ENCODE peak calls at places on chromosomes 6 and 20, in seven cellular contexts. F is colonic mucosa, Q is neural progenitor cell, I is cardiac fibroblast, R is ascending aorta, A is AG10803, E is NB4. G is an unnamed sample.

GRCh38 chr6:9398794-9399373 is 963.5 kb upstream of the SLC35B3 start:
- DNase-seq in F (peak; percentile 20), Q (no peak), I (peak; percentile 4), R (no peak), A (peak; percentile 21), E (no peak), G (no peak)

GRCh38 chr20:44271915-44272663 is 25.0 kb downstream of the GDAP1L1 start:
- DNase-seq in F (no peak), Q (peak; percentile 52), I (no peak), R (no peak), A (no peak), E (peak; percentile 22), G (no peak)

GRCh38 chr20:23119456-23120216 is 33.5 kb upstream of the CD93 start:
- DNase-seq in F (no peak), Q (no peak), I (no peak), R (no peak), A (no peak), E (no peak), G (no peak)

GRCh38 chr6:18488526-18489270 is 101.5 kb downstream of the RNF144B start:
- DNase-seq in F (no peak), Q (no peak), I (peak; percentile 37), R (no peak), A (no peak), E (no peak), G (no peak)

GRCh38 chr6:170117111-170117972 is 173.5 kb downstream of the DLL1 start:
- DNase-seq in F (no peak), Q (no peak), I (no peak), R (peak; percentile 50), A (no peak), E (no peak), G (no peak)

GRCh38 chr6:104566411-104566810 is 293.3 kb downstream of the HACE1 start:
- DNase-seq in F (no peak), Q (no peak), I (peak; percentile 81), R (no peak), A (no peak), E (no peak), G (no peak)

GRCh38 chr6:144156991-144157390 is 6.7 kb downstream of the STX11 start:
- DNase-seq in F (no peak), Q (peak; percentile 11), I (no peak), R (no peak), A (no peak), E (no peak), G (no peak)

GRCh38 chr20:50295762-50296449 is 105.3 kb downstream of the CEBPB start:
- DNase-seq in F (no peak), Q (no peak), I (no peak), R (no peak), A (no peak), E (no peak), G (no peak)

GRCh38 chr6:121110733-121111132 is 223.5 kb downstream of the TBC1D32 start:
- DNase-seq in F (no peak), Q (no peak), I (no peak), R (no peak), A (no peak), E (no peak), G (no peak)

GRCh38 chr6:12403201-12403826 is 113.2 kb downstream of the EDN1 start:
- DNase-seq in F (no peak), Q (no peak), I (peak; percentile 84), R (no peak), A (peak; percentile 70), E (no peak), G (peak; percentile 89)

GRCh38 chr6:41074692-41075436 is 2.1 kb downstream of the NFYA start:
- DNase-seq in F (no peak), Q (no peak), I (peak; percentile 36), R (no peak), A (peak; percentile 18), E (no peak), G (no peak)

GRCh38 chr20:43893930-43894329 is 20.7 kb upstream of the TOX2 start:
- DNase-seq in F (no peak), Q (no peak), I (peak; percentile 63), R (no peak), A (no peak), E (no peak), G (no peak)

GRCh38 chr20:49281059-49281912 is 3.4 kb upstream of the ZNFX1 start:
- DNase-seq in F (peak; percentile 44), Q (peak; percentile 89), I (peak; percentile 60), R (no peak), A (no peak), E (peak; percentile 89), G (peak; percentile 58)

DNA sequence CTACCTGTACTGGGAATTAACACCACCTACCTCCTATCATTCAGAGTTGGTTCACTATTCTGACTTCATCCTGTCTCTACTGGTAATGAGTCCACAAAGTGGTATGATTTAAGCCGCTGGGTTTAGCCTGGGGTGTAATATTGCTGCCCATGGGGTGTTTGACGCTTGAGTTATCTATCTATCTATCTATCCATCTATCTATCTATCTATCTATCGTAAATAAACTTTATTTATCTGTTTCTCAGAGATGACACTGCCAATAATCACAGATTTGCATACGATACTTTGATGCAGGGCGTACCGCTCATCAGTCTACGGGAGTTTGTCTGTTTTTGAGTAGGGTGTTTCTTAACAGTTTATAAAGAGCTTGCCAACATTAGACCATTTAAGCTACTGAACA is 73.6 kb upstream of the ZNF184 start:
- DNase-seq in F (no peak), Q (no peak), I (no peak), R (no peak), A (no peak), E (no peak), G (no peak)
- H3K4me3 ChIP-seq in F (no peak overlapping the region), Q (no peak overlapping the region), I (no peak overlapping the region), R (no peak overlapping the region), A (no peak overlapping the region), E (no peak overlapping the region), G (no peak overlapping the region)

DNA sequence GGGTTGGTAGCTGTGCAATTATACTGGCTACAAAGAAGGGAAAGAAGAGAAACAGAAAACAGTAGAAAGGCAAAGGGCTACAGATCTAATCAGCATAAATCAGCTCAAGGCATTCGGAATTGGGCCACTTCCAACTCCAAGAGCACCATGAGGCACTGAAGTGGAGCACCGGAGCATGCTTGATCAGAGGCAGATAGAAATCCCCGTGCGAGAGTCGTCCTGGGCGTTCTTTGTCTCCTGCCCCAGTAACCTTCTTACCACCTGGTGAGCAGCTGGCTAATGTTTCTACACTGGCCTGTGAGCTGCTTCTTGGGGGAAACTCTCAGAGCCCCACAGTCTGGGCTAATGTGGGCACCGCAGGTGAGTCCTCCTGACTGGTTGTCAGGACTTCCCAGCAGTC is 16.7 kb downstream of the NEDD9 start:
- DNase-seq in F (no peak), Q (peak; percentile 48), I (peak; percentile 25), R (no peak), A (no peak), E (no peak), G (no peak)
- H3K4me3 ChIP-seq in F (no peak overlapping the region), Q (no peak overlapping the region), I (no peak overlapping the region), R (peak overlapping the region; percentile 32), A (no peak overlapping the region), E (no peak overlapping the region), G (no peak overlapping the region)

GRCh38 chr6:29671026-29671425 is 9.9 kb downstream of the ZFP57 start:
- DNase-seq in F (no peak), Q (no peak), I (no peak), R (no peak), A (no peak), E (no peak), G (no peak)

GRCh38 chr6:29663300-29664039 is 6.6 kb downstream of the MOG start:
- DNase-seq in F (no peak), Q (no peak), I (no peak), R (no peak), A (no peak), E (no peak), G (no peak)

GRCh38 chr6:29667158-29667557 is 10.3 kb downstream of the MOG start:
- DNase-seq in F (no peak), Q (peak; percentile 81), I (no peak), R (no peak), A (no peak), E (no peak), G (no peak)

GRCh38 chr6:29666826-29667130 is 9.9 kb downstream of the MOG start:
- DNase-seq in F (no peak), Q (peak; percentile 13), I (no peak), R (no peak), A (no peak), E (no peak), G (no peak)

DNA sequence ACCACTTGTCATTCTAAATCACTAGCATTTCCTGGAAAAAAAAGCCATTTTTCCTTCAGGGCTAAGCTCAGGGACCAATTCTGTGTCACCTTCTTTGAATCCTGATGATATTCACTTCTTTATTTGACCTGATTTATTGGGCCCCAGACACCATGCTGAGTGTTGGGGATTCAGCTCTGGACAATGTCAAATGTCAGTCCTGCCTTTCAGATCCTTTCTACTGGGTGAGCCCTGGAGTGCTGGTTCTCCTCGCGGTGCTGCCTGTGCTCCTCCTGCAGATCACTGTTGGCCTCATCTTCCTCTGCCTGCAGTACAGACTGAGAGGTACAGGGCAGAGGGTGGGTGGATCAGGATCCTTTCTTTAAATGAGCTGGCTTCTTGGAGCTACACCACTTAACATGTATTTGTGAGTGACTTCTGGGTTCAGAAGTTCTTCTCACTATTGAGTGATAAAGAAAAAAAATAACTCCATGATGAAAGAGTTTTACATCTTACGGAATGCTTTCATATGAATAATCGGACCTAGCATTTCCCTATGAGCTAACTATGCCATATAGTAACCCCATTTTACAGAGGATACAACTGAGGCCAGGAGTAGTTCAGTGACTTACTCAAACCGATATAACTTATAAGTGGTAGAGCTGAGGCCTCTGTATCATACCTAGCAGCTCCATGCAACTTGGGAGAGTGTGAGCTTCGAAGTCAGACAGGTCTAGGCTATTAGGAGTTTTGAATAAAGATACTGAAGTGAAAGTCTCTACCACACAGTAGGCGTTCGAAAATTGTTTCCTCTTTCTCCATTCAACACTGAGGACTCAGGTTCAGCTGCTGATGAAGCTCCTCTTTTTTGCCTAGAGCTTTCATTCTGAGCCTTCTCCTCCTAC is 9.3 kb downstream of the MOG start:
- DNase-seq in F (no peak), Q (no peak), I (no peak), R (no peak), A (no peak), E (no peak), G (no peak)
- H3K4me3 ChIP-seq in F (no peak overlapping the region), Q (peak overlapping the region; percentile 10), I (no peak overlapping the region), R (no peak overlapping the region), A (no peak overlapping the region), E (no peak overlapping the region), G (no peak overlapping the region)

DNA sequence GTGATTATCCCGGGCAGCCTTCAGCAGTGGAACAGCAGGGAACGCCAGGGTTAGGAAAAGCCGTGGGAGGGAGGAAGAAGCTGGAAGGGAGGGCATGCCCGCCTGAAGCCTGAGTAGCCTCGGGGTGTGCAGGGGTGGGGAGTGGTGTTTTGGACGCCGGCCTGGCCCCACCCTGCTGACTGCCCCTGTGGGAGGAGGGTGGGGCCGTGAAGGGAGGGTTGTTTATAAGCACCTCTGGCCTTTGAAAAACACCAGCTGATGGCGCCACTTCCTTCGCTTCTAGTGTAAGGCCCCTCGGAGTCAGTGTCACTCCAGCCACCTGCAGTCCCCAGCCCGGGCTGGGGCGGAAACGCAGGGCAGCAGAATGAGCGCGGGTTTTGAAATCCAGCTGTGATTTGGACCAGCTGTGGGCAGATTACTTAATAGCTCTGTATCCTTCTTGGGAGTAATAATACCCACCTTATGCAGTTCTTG is 52.8 kb upstream of the BMP6 start:
- DNase-seq in F (peak; percentile 72), Q (peak; percentile 81), I (peak; percentile 71), R (no peak), A (peak; percentile 59), E (peak; percentile 79), G (peak; percentile 85)
- H3K4me3 ChIP-seq in F (no peak overlapping the region), Q (peak overlapping the region; percentile 32), I (no peak overlapping the region), R (peak overlapping the region; percentile 12), A (peak overlapping the region; percentile 40), E (no peak overlapping the region), G (peak overlapping the region; percentile 24)

GRCh38 chr6:106473807-106474206 is 113.3 kb downstream of the CRYBG1 start:
- DNase-seq in F (no peak), Q (no peak), I (peak; percentile 87), R (no peak), A (peak; percentile 61), E (peak; percentile 24), G (no peak)
- H3K4me3 ChIP-seq in F (no peak overlapping the region), Q (no peak overlapping the region), I (no peak overlapping the region), R (no peak overlapping the region), A (no peak overlapping the region), E (no peak overlapping the region), G (no peak overlapping the region)